ENCODE peak calls at places on chromosomes 13 and 19, in five cellular contexts. One of them, this sample, is unnamed.

GRCh38 chr13:114279770-114280169 is 1.6 kb upstream of the UPF3A start:
- DNase-seq in thoracic aorta: no peak
- DNase-seq in tibial nerve: no peak
- DNase-seq in K562: peak; percentile 33
- DNase-seq in uterus: no peak
- DNase-seq in this sample: no peak

GRCh38 chr19:6529937-6530384 is 865 bp upstream of the TNFSF9 start:
- DNase-seq in thoracic aorta: no peak
- DNase-seq in tibial nerve: no peak
- DNase-seq in K562: no peak
- DNase-seq in uterus: no peak
- DNase-seq in this sample: no peak

GRCh38 chr13:93450226-93450625 is 223.6 kb downstream of the GPC6 start:
- DNase-seq in thoracic aorta: no peak
- DNase-seq in tibial nerve: no peak
- DNase-seq in K562: no peak
- DNase-seq in uterus: no peak
- DNase-seq in this sample: peak; percentile 34

GRCh38 chr19:511101-511841 is 4.0 kb downstream of the TPGS1 start:
- DNase-seq in thoracic aorta: no peak
- DNase-seq in tibial nerve: no peak
- DNase-seq in K562: no peak
- DNase-seq in uterus: no peak
- DNase-seq in this sample: no peak

GRCh38 chr19:46753420-46754155 is 7.3 kb upstream of the STRN4 start:
- DNase-seq in thoracic aorta: no peak
- DNase-seq in tibial nerve: no peak
- DNase-seq in K562: peak; percentile 81
- DNase-seq in uterus: no peak
- DNase-seq in this sample: no peak

GRCh38 chr19:46571495-46571894 is 29.6 kb upstream of the CALM3 start:
- DNase-seq in thoracic aorta: no peak
- DNase-seq in tibial nerve: no peak
- DNase-seq in K562: peak; percentile 69
- DNase-seq in uterus: no peak
- DNase-seq in this sample: no peak

GRCh38 chr13:24033527-24034302 is 126.8 kb upstream of the SPATA13 start:
- DNase-seq in thoracic aorta: no peak
- DNase-seq in tibial nerve: no peak
- DNase-seq in K562: no peak
- DNase-seq in uterus: no peak
- DNase-seq in this sample: peak; percentile 88

GRCh38 chr13:51066091-51066831 is 44.8 kb downstream of the C13orf42 start:
- DNase-seq in thoracic aorta: no peak
- DNase-seq in tibial nerve: no peak
- DNase-seq in K562: no peak
- DNase-seq in uterus: no peak
- DNase-seq in this sample: no peak

GRCh38 chr13:42275506-42275905 is 3.6 kb downstream of the AKAP11 start:
- DNase-seq in thoracic aorta: no peak
- DNase-seq in tibial nerve: no peak
- DNase-seq in K562: no peak
- DNase-seq in uterus: no peak
- DNase-seq in this sample: no peak

GRCh38 chr19:12723383-12723642 is 419 bp downstream of the TNPO2 start:
- DNase-seq in thoracic aorta: no peak
- DNase-seq in tibial nerve: no peak
- DNase-seq in K562: no peak
- DNase-seq in uterus: no peak
- DNase-seq in this sample: no peak

GRCh38 chr13:86051134-86052103 is 252.2 kb upstream of the SLITRK6 start:
- DNase-seq in thoracic aorta: no peak
- DNase-seq in tibial nerve: no peak
- DNase-seq in K562: no peak
- DNase-seq in uterus: no peak
- DNase-seq in this sample: no peak

GRCh38 chr13:80862466-80862865 is 521.5 kb upstream of the SPRY2 start:
- DNase-seq in thoracic aorta: no peak
- DNase-seq in tibial nerve: no peak
- DNase-seq in K562: no peak
- DNase-seq in uterus: no peak
- DNase-seq in this sample: no peak

GRCh38 chr19:38046254-38047047 is 139.4 kb downstream of the SIPA1L3 start:
- DNase-seq in thoracic aorta: no peak
- DNase-seq in tibial nerve: no peak
- DNase-seq in K562: no peak
- DNase-seq in uterus: no peak
- DNase-seq in this sample: no peak

GRCh38 chr19:49857061-49857833 is 6.3 kb downstream of the PTOV1 start:
- DNase-seq in thoracic aorta: no peak
- DNase-seq in tibial nerve: no peak
- DNase-seq in K562: no peak
- DNase-seq in uterus: peak; percentile 18
- DNase-seq in this sample: no peak

GRCh38 chr19:49567722-49568454 is 12.5 kb downstream of the NOSIP start:
- DNase-seq in thoracic aorta: no peak
- DNase-seq in tibial nerve: no peak
- DNase-seq in K562: peak; percentile 28
- DNase-seq in uterus: no peak
- DNase-seq in this sample: no peak

GRCh38 chr19:55358943-55359908 is 3.8 kb downstream of the GARIN5B start:
- DNase-seq in thoracic aorta: no peak
- DNase-seq in tibial nerve: no peak
- DNase-seq in K562: no peak
- DNase-seq in uterus: no peak
- DNase-seq in this sample: no peak

GRCh38 chr19:45767410-45767880 is 1.6 kb downstream of the SIX5 start:
- DNase-seq in thoracic aorta: no peak
- DNase-seq in tibial nerve: peak; percentile 81
- DNase-seq in K562: peak; percentile 89
- DNase-seq in uterus: peak; percentile 83
- DNase-seq in this sample: peak; percentile 69

GRCh38 chr13:108897955-108898354 is 268.5 kb downstream of the MYO16 start:
- DNase-seq in thoracic aorta: no peak
- DNase-seq in tibial nerve: no peak
- DNase-seq in K562: no peak
- DNase-seq in uterus: no peak
- DNase-seq in this sample: no peak

GRCh38 chr19:52464798-52465470 is 11.6 kb downstream of the ZNF578 start:
- DNase-seq in thoracic aorta: no peak
- DNase-seq in tibial nerve: no peak
- DNase-seq in K562: peak; percentile 64
- DNase-seq in uterus: no peak
- DNase-seq in this sample: no peak

GRCh38 chr13:31067416-31068118 is 94.1 kb downstream of the HSPH1 start:
- DNase-seq in thoracic aorta: no peak
- DNase-seq in tibial nerve: no peak
- DNase-seq in K562: no peak
- DNase-seq in uterus: peak; percentile 20
- DNase-seq in this sample: no peak

GRCh38 chr13:32624441-32624840 is 38.2 kb downstream of the PDS5B start:
- DNase-seq in thoracic aorta: no peak
- DNase-seq in tibial nerve: no peak
- DNase-seq in K562: no peak
- DNase-seq in uterus: no peak
- DNase-seq in this sample: no peak

GRCh38 chr13:80408270-80408669 is 67.3 kb upstream of the SPRY2 start:
- DNase-seq in thoracic aorta: no peak
- DNase-seq in tibial nerve: no peak
- DNase-seq in K562: peak; percentile 34
- DNase-seq in uterus: no peak
- DNase-seq in this sample: no peak

GRCh38 chr19:39568604-39569003 is 28.6 kb upstream of the EID2 start:
- DNase-seq in thoracic aorta: no peak
- DNase-seq in tibial nerve: no peak
- DNase-seq in K562: no peak
- DNase-seq in uterus: no peak
- DNase-seq in this sample: no peak

GRCh38 chr19:7267792-7268736 is 26.1 kb downstream of the INSR start:
- DNase-seq in thoracic aorta: no peak
- DNase-seq in tibial nerve: no peak
- DNase-seq in K562: no peak
- DNase-seq in uterus: no peak
- DNase-seq in this sample: no peak

GRCh38 chr19:8573316-8573715 is 3.9 kb downstream of the MYO1F start:
- DNase-seq in thoracic aorta: no peak
- DNase-seq in tibial nerve: no peak
- DNase-seq in K562: no peak
- DNase-seq in uterus: no peak
- DNase-seq in this sample: no peak

GRCh38 chr19:8566855-8567254 is 10.4 kb downstream of the MYO1F start:
- DNase-seq in thoracic aorta: no peak
- DNase-seq in tibial nerve: no peak
- DNase-seq in K562: no peak
- DNase-seq in uterus: no peak
- DNase-seq in this sample: no peak

GRCh38 chr19:8567522-8568172 is 9.6 kb downstream of the MYO1F start:
- DNase-seq in thoracic aorta: no peak
- DNase-seq in tibial nerve: no peak
- DNase-seq in K562: no peak
- DNase-seq in uterus: no peak
- DNase-seq in this sample: no peak

GRCh38 chr19:8571006-8571411 is 6.2 kb downstream of the MYO1F start:
- DNase-seq in thoracic aorta: no peak
- DNase-seq in tibial nerve: no peak
- DNase-seq in K562: no peak
- DNase-seq in uterus: no peak
- DNase-seq in this sample: no peak

DNA sequence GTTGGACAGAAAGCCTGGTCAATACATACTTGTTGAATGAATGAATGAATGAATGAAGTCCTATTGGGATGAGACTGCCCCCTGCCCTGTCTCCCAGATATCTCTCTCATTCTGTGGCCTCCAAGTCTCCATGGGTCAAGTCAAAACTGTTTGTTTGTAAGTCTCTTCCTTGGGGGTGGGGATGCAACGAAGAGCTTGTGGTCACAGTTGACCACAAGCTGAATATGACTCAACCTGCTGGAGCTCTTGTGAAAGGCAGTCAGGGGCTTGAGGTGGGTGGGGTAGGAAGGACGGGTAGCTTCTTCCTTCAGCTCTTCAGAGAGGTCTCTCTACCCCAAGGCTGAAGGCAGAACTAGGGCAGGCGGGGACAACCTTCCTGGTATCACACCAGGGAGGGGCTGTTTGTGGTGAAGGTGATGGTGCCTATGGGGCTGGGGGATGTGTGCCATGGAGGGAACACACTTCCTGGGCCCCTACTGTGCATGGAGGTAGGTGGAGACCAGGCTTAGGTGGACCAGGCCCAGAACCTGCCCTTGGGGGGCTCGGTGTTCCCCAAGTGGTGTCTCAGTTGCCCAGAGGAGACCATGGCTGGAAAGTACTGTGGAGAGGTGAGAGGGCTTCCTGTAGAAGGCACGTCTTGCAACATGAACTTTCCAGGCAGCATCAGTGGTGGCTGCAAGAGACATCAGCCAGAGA is 8.0 kb downstream of the MYO1F start:
- DNase-seq in thoracic aorta: no peak
- DNase-seq in tibial nerve: no peak
- DNase-seq in K562: peak; percentile 83
- DNase-seq in uterus: no peak
- DNase-seq in this sample: peak; percentile 90
- TF ChIP-seq CTCF in thoracic aorta: no peak
- TF ChIP-seq CTCF in tibial nerve: no peak
- TF ChIP-seq CTCF in K562: peak; percentile 16
- TF ChIP-seq CTCF in uterus: no peak
- TF ChIP-seq CTCF in this sample: no peak

GRCh38 chr13:20997301-20998061 is 63.9 kb downstream of the LATS2 start:
- DNase-seq in thoracic aorta: no peak
- DNase-seq in tibial nerve: no peak
- DNase-seq in K562: no peak
- DNase-seq in uterus: no peak
- DNase-seq in this sample: peak; percentile 88

GRCh38 chr13:20995245-20995829 is 66.0 kb downstream of the LATS2 start:
- DNase-seq in thoracic aorta: no peak
- DNase-seq in tibial nerve: no peak
- DNase-seq in K562: peak; percentile 57
- DNase-seq in uterus: no peak
- DNase-seq in this sample: no peak

GRCh38 chr13:21001471-21001870 is 59.9 kb downstream of the LATS2 start:
- DNase-seq in thoracic aorta: no peak
- DNase-seq in tibial nerve: no peak
- DNase-seq in K562: no peak
- DNase-seq in uterus: no peak
- DNase-seq in this sample: no peak

GRCh38 chr13:21000647-21001046 is 60.7 kb downstream of the LATS2 start:
- DNase-seq in thoracic aorta: no peak
- DNase-seq in tibial nerve: no peak
- DNase-seq in K562: no peak
- DNase-seq in uterus: no peak
- DNase-seq in this sample: no peak

GRCh38 chr13:20998649-20999415 is 62.6 kb downstream of the LATS2 start:
- DNase-seq in thoracic aorta: no peak
- DNase-seq in tibial nerve: no peak
- DNase-seq in K562: no peak
- DNase-seq in uterus: no peak
- DNase-seq in this sample: no peak
- H3K27ac ChIP-seq in thoracic aorta: no peak overlapping the region
- H3K27ac ChIP-seq in tibial nerve: no peak overlapping the region
- H3K27ac ChIP-seq in K562: no peak overlapping the region
- H3K27ac ChIP-seq in uterus: peak overlapping the region; percentile 59
- H3K27ac ChIP-seq in this sample: peak overlapping the region; percentile 97

GRCh38 chr19:19704836-19705235 is 28.1 kb downstream of the ZNF14 start:
- DNase-seq in thoracic aorta: no peak
- DNase-seq in tibial nerve: no peak
- DNase-seq in K562: no peak
- DNase-seq in uterus: no peak
- DNase-seq in this sample: no peak
- H3K9me3 ChIP-seq in thoracic aorta: peaks cover 92% of the 10 kb centered on the region
- H3K9me3 ChIP-seq in tibial nerve: peaks cover 10% of the 10 kb centered on the region
- H3K9me3 ChIP-seq in K562: peaks cover 7% of the 10 kb centered on the region
- H3K9me3 ChIP-seq in uterus: no peaks in the 10 kb centered on the region
- H3K9me3 ChIP-seq in this sample: peaks cover 85% of the 10 kb centered on the region

DNA sequence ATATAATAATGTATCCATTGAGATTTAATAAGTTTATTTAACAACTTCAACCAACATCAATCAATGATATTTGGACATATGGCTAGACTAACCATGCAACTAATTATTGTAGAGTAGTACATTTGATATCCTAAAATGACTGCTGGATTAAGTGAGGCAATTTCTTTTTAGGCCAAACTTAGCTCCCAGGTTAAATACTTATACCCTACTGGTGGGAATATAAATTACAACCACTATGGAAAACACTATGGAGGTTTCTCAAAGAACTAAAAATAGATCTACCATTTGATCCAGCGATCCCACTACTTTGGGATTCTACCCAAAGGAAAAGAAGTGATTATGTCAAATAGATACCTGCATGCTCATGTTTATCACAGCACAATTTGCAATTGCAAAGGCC is 345.8 kb downstream of the RBM26 start:
- DNase-seq in thoracic aorta: no peak
- DNase-seq in tibial nerve: no peak
- DNase-seq in K562: no peak
- DNase-seq in uterus: no peak
- DNase-seq in this sample: no peak
- TF ChIP-seq CTCF in thoracic aorta: no peak
- TF ChIP-seq CTCF in tibial nerve: no peak
- TF ChIP-seq CTCF in K562: no peak
- TF ChIP-seq CTCF in uterus: no peak
- TF ChIP-seq CTCF in this sample: peak; percentile 10